ENCODE peak calls at places on chromosomes 16 and 17, in four cellular contexts. One of them, this sample, is unnamed.

GRCh38 chr16:24539850-24540484 is 601 bp downstream of the RBBP6 start:
- DNase-seq in PC-3: no peak
- DNase-seq in AG10803: peak; percentile 58
- DNase-seq in left ventricle myocardium inferior: peak; percentile 64
- DNase-seq in this sample: peak; percentile 69

GRCh38 chr17:58783380-58783779 is 27.7 kb downstream of the PPM1E start:
- DNase-seq in PC-3: peak; percentile 12
- DNase-seq in AG10803: no peak
- DNase-seq in left ventricle myocardium inferior: no peak
- DNase-seq in this sample: peak; percentile 58

GRCh38 chr17:19003966-19004600 is 481 bp downstream of the FAM83G start:
- DNase-seq in PC-3: no peak
- DNase-seq in AG10803: peak; percentile 38
- DNase-seq in left ventricle myocardium inferior: no peak
- DNase-seq in this sample: peak; percentile 71

GRCh38 chr17:73400915-73401545 is 89.2 kb upstream of the CDC42EP4 start:
- DNase-seq in PC-3: no peak
- DNase-seq in AG10803: no peak
- DNase-seq in left ventricle myocardium inferior: no peak
- DNase-seq in this sample: no peak

GRCh38 chr16:72427786-72428480 is 256.0 kb upstream of the PMFBP1 start:
- DNase-seq in PC-3: no peak
- DNase-seq in AG10803: no peak
- DNase-seq in left ventricle myocardium inferior: no peak
- DNase-seq in this sample: no peak

GRCh38 chr17:61475726-61476125 is 23.5 kb downstream of the TBX4 start:
- DNase-seq in PC-3: peak; percentile 27
- DNase-seq in AG10803: peak; percentile 63
- DNase-seq in left ventricle myocardium inferior: no peak
- DNase-seq in this sample: no peak

GRCh38 chr17:52957411-52957810 is 798.9 kb upstream of the CA10 start:
- DNase-seq in PC-3: no peak
- DNase-seq in AG10803: no peak
- DNase-seq in left ventricle myocardium inferior: no peak
- DNase-seq in this sample: no peak

GRCh38 chr16:46914556-46915201 is 30.5 kb downstream of the GPT2 start:
- DNase-seq in PC-3: no peak
- DNase-seq in AG10803: no peak
- DNase-seq in left ventricle myocardium inferior: no peak
- DNase-seq in this sample: no peak

GRCh38 chr17:61970030-61970429 is 42.2 kb upstream of the INTS2 start:
- DNase-seq in PC-3: no peak
- DNase-seq in AG10803: no peak
- DNase-seq in left ventricle myocardium inferior: no peak
- DNase-seq in this sample: no peak

GRCh38 chr16:4659363-4660353 is 33.7 kb upstream of the NUDT16L1 start:
- DNase-seq in PC-3: no peak
- DNase-seq in AG10803: no peak
- DNase-seq in left ventricle myocardium inferior: no peak
- DNase-seq in this sample: no peak

GRCh38 chr17:73480740-73481139 is 163.5 kb downstream of the SDK2 start:
- DNase-seq in PC-3: no peak
- DNase-seq in AG10803: no peak
- DNase-seq in left ventricle myocardium inferior: peak; percentile 66
- DNase-seq in this sample: no peak

GRCh38 chr16:11675561-11676511 is 7.6 kb downstream of the SNN start:
- DNase-seq in PC-3: no peak
- DNase-seq in AG10803: no peak
- DNase-seq in left ventricle myocardium inferior: peak; percentile 44
- DNase-seq in this sample: peak; percentile 98

GRCh38 chr17:75521290-75521689 is 4.2 kb upstream of the LLGL2 start:
- DNase-seq in PC-3: no peak
- DNase-seq in AG10803: no peak
- DNase-seq in left ventricle myocardium inferior: no peak
- DNase-seq in this sample: no peak

GRCh38 chr16:65622161-65622560 is 500.3 kb upstream of the CDH11 start:
- DNase-seq in PC-3: no peak
- DNase-seq in AG10803: no peak
- DNase-seq in left ventricle myocardium inferior: no peak
- DNase-seq in this sample: no peak

GRCh38 chr16:73011926-73012325 is 36.0 kb downstream of the ZFHX3 start:
- DNase-seq in PC-3: no peak
- DNase-seq in AG10803: no peak
- DNase-seq in left ventricle myocardium inferior: no peak
- DNase-seq in this sample: peak; percentile 19

GRCh38 chr17:78922876-78923498 is 2.2 kb downstream of the TIMP2 start:
- DNase-seq in PC-3: no peak
- DNase-seq in AG10803: no peak
- DNase-seq in left ventricle myocardium inferior: no peak
- DNase-seq in this sample: no peak

GRCh38 chr16:84834403-84834772 is 14.6 kb downstream of the CRISPLD2 start:
- DNase-seq in PC-3: no peak
- DNase-seq in AG10803: peak; percentile 72
- DNase-seq in left ventricle myocardium inferior: no peak
- DNase-seq in this sample: no peak

GRCh38 chr16:30060354-30061194 is 5.0 kb upstream of the ALDOA start:
- DNase-seq in PC-3: no peak
- DNase-seq in AG10803: no peak
- DNase-seq in left ventricle myocardium inferior: no peak
- DNase-seq in this sample: peak; percentile 11

GRCh38 chr16:84957792-84958191 is 53.5 kb downstream of the ZDHHC7 start:
- DNase-seq in PC-3: no peak
- DNase-seq in AG10803: no peak
- DNase-seq in left ventricle myocardium inferior: no peak
- DNase-seq in this sample: no peak

GRCh38 chr16:15966420-15967222 is 17.2 kb downstream of the ABCC1 start:
- DNase-seq in PC-3: peak; percentile 92
- DNase-seq in AG10803: peak; percentile 75
- DNase-seq in left ventricle myocardium inferior: no peak
- DNase-seq in this sample: no peak

GRCh38 chr17:47937915-47938314 is 3.5 kb upstream of the PNPO start:
- DNase-seq in PC-3: no peak
- DNase-seq in AG10803: no peak
- DNase-seq in left ventricle myocardium inferior: no peak
- DNase-seq in this sample: no peak

GRCh38 chr17:3385869-3386816 is at the start of gene OR3A2:
- DNase-seq in PC-3: no peak
- DNase-seq in AG10803: no peak
- DNase-seq in left ventricle myocardium inferior: no peak
- DNase-seq in this sample: no peak

GRCh38 chr17:36082062-36082461 is 7.9 kb downstream of the CCL3 start:
- DNase-seq in PC-3: no peak
- DNase-seq in AG10803: no peak
- DNase-seq in left ventricle myocardium inferior: no peak
- DNase-seq in this sample: no peak

GRCh38 chr17:48270896-48271295 is 159.1 kb downstream of the SKAP1 start:
- DNase-seq in PC-3: no peak
- DNase-seq in AG10803: no peak
- DNase-seq in left ventricle myocardium inferior: no peak
- DNase-seq in this sample: no peak

GRCh38 chr17:78043031-78043430 is 84.5 kb downstream of the TNRC6C start:
- DNase-seq in PC-3: no peak
- DNase-seq in AG10803: no peak
- DNase-seq in left ventricle myocardium inferior: no peak
- DNase-seq in this sample: no peak

GRCh38 chr17:35969558-35970442 is 11.5 kb downstream of the CCL16 start:
- DNase-seq in PC-3: peak; percentile 81
- DNase-seq in AG10803: peak; percentile 68
- DNase-seq in left ventricle myocardium inferior: peak; percentile 42
- DNase-seq in this sample: peak; percentile 81